ENCODE peak calls at places on chromosome 17, in nine cellular contexts. F is Panc1, L is K562, J is sigmoid colon, K is breast epithelium, P is esophagus muscularis mucosa, U is stomach, G is transverse colon, Q is HCT116. T is an unnamed sample.

GRCh38 chr17:68131456-68131855 is 95.9 kb downstream of the KPNA2 start:
- DNase-seq in F (no peak), L (no peak), J (no peak), K (no peak), P (no peak), U (no peak), G (no peak), Q (no peak), T (no peak)

GRCh38 chr17:77888242-77889134 is 70.0 kb upstream of the TNRC6C start:
- DNase-seq in F (no peak), L (no peak), J (peak), K (no peak), P (no peak), U (no peak), G (no peak), Q (no peak), T (no peak)

GRCh38 chr17:32878211-32878610 is 1.3 kb upstream of the MYO1D start:
- DNase-seq in F (no peak), L (no peak), J (peak), K (peak), P (no peak), U (peak), G (no peak), Q (no peak), T (no peak)

GRCh38 chr17:3972281-3972731 is 8.1 kb upstream of the ATP2A3 start:
- DNase-seq in F (no peak), L (no peak), J (no peak), K (no peak), P (no peak), U (no peak), G (peak), Q (no peak), T (no peak)

GRCh38 chr17:35345926-35346771 is 27.3 kb downstream of the SLFN11 start:
- DNase-seq in F (no peak), L (peak), J (peak), K (peak), P (peak), U (peak), G (peak), Q (no peak), T (no peak)

GRCh38 chr17:81939881-81940385 is 2.8 kb upstream of the PYCR1 start:
- DNase-seq in F (no peak), L (no peak), J (peak), K (no peak), P (no peak), U (peak), G (no peak), Q (no peak), T (no peak)

GRCh38 chr17:1942666-1943431 is 82.3 kb downstream of the RTN4RL1 start:
- DNase-seq in F (no peak), L (no peak), J (no peak), K (no peak), P (no peak), U (no peak), G (no peak), Q (no peak), T (no peak)

GRCh38 chr17:17235212-17236174 is 1.5 kb downstream of the FLCN start:
- DNase-seq in F (no peak), L (no peak), J (no peak), K (no peak), P (no peak), U (no peak), G (no peak), Q (no peak), T (no peak)

GRCh38 chr17:34154916-34155730 is 100.0 kb upstream of the CCL2 start:
- DNase-seq in F (no peak), L (no peak), J (no peak), K (no peak), P (no peak), U (no peak), G (no peak), Q (no peak), T (no peak)

GRCh38 chr17:40915199-40915661 is 22.2 kb downstream of the KRT23 start:
- DNase-seq in F (no peak), L (no peak), J (no peak), K (no peak), P (no peak), U (no peak), G (no peak), Q (peak), T (no peak)

GRCh38 chr17:38600906-38601305 is 4.8 kb downstream of the SRCIN1 start:
- DNase-seq in F (no peak), L (peak), J (no peak), K (no peak), P (no peak), U (no peak), G (no peak), Q (no peak), T (no peak)

GRCh38 chr17:79531696-79532095 is 79.2 kb downstream of the RBFOX3 start:
- DNase-seq in F (no peak), L (no peak), J (no peak), K (no peak), P (no peak), U (no peak), G (no peak), Q (no peak), T (no peak)

GRCh38 chr17:67959510-67959909 is 36.8 kb downstream of the C17orf58 start:
- DNase-seq in F (no peak), L (no peak), J (no peak), K (no peak), P (no peak), U (no peak), G (peak), Q (no peak), T (no peak)

GRCh38 chr17:63486317-63487013 is 9.6 kb downstream of the ACE start:
- DNase-seq in F (no peak), L (no peak), J (no peak), K (no peak), P (no peak), U (no peak), G (no peak), Q (no peak), T (no peak)

GRCh38 chr17:38428643-38429371 is 543 bp downstream of the ARHGAP23 start:
- DNase-seq in F (no peak), L (no peak), J (peak), K (no peak), P (no peak), U (peak), G (peak), Q (no peak), T (no peak)

GRCh38 chr17:7814969-7815368 is 19.0 kb upstream of the KDM6B start:
- DNase-seq in F (no peak), L (no peak), J (no peak), K (no peak), P (no peak), U (no peak), G (no peak), Q (no peak), T (no peak)

GRCh38 chr17:11980813-11981212 is 16.5 kb downstream of the ZNF18 start:
- DNase-seq in F (no peak), L (no peak), J (no peak), K (no peak), P (no peak), U (no peak), G (no peak), Q (no peak), T (no peak)

GRCh38 chr17:79255926-79256325 is 181.3 kb downstream of the ENGASE start:
- DNase-seq in F (no peak), L (no peak), J (no peak), K (no peak), P (no peak), U (no peak), G (no peak), Q (no peak), T (no peak)

GRCh38 chr17:82978765-82979349 is 100.6 kb upstream of the METRNL start:
- DNase-seq in F (no peak), L (no peak), J (no peak), K (peak), P (peak), U (no peak), G (no peak), Q (no peak), T (no peak)

GRCh38 chr17:38421224-38421841 is 6.9 kb upstream of the ARHGAP23 start:
- DNase-seq in F (no peak), L (no peak), J (peak), K (no peak), P (no peak), U (no peak), G (no peak), Q (no peak), T (no peak)

GRCh38 chr17:82145550-82146165 is 47.6 kb upstream of the FASN start:
- DNase-seq in F (no peak), L (no peak), J (no peak), K (no peak), P (no peak), U (no peak), G (no peak), Q (no peak), T (no peak)

GRCh38 chr17:30256756-30257506 is 21.4 kb upstream of the SLC6A4 start:
- DNase-seq in F (no peak), L (no peak), J (no peak), K (no peak), P (no peak), U (no peak), G (no peak), Q (no peak), T (no peak)

GRCh38 chr17:10292057-10292931 is 80.5 kb downstream of the MYH13 start:
- DNase-seq in F (no peak), L (no peak), J (peak), K (peak), P (no peak), U (no peak), G (peak), Q (peak), T (no peak)

GRCh38 chr17:54996441-54996840 is 27.9 kb downstream of the STXBP4 start:
- DNase-seq in F (no peak), L (no peak), J (no peak), K (no peak), P (no peak), U (no peak), G (no peak), Q (no peak), T (no peak)

GRCh38 chr17:8797621-8798175 is 1.5 kb downstream of the MFSD6L start:
- DNase-seq in F (no peak), L (no peak), J (no peak), K (no peak), P (peak), U (no peak), G (no peak), Q (no peak), T (peak)

GRCh38 chr17:17493249-17493985 is 2.8 kb downstream of the RASD1 start:
- DNase-seq in F (no peak), L (no peak), J (peak), K (no peak), P (no peak), U (peak), G (peak), Q (no peak), T (no peak)

GRCh38 chr17:71870546-71870862 is 250.3 kb upstream of the SOX9 start:
- DNase-seq in F (no peak), L (no peak), J (no peak), K (no peak), P (no peak), U (no peak), G (no peak), Q (no peak), T (no peak)

GRCh38 chr17:44733753-44734152 is 25.0 kb upstream of the ADAM11 start:
- DNase-seq in F (no peak), L (no peak), J (no peak), K (no peak), P (no peak), U (no peak), G (no peak), Q (no peak), T (no peak)

GRCh38 chr17:82299452-82299851 is 18.0 kb downstream of the CD7 start:
- DNase-seq in F (no peak), L (no peak), J (no peak), K (no peak), P (no peak), U (no peak), G (no peak), Q (no peak), T (no peak)

GRCh38 chr17:82938486-82939212 is 98.8 kb upstream of the ZNF750 start:
- DNase-seq in F (no peak), L (no peak), J (peak), K (no peak), P (no peak), U (no peak), G (no peak), Q (no peak), T (no peak)

GRCh38 chr17:31877911-31878702 is 19.1 kb upstream of the COPRS start:
- DNase-seq in F (no peak), L (no peak), J (no peak), K (no peak), P (no peak), U (no peak), G (no peak), Q (no peak), T (no peak)

GRCh38 chr17:33299115-33299514 is 6.0 kb upstream of the ASIC2 start:
- DNase-seq in F (no peak), L (no peak), J (no peak), K (no peak), P (no peak), U (no peak), G (no peak), Q (no peak), T (no peak)

GRCh38 chr17:17682293-17682736 is 1.1 kb downstream of the RAI1 start:
- DNase-seq in F (no peak), L (peak), J (peak), K (no peak), P (no peak), U (peak), G (peak), Q (no peak), T (no peak)

GRCh38 chr17:69857412-69857835 is 217.6 kb upstream of the KCNJ16 start:
- DNase-seq in F (peak), L (peak), J (no peak), K (no peak), P (no peak), U (no peak), G (no peak), Q (peak), T (no peak)

GRCh38 chr17:59038734-59039133 is 67.9 kb downstream of the TRIM37 start:
- DNase-seq in F (no peak), L (no peak), J (no peak), K (no peak), P (no peak), U (no peak), G (no peak), Q (no peak), T (no peak)

GRCh38 chr17:42062673-42063072 is 12.3 kb upstream of the C17orf113 start:
- DNase-seq in F (no peak), L (no peak), J (no peak), K (no peak), P (no peak), U (no peak), G (no peak), Q (no peak), T (no peak)

GRCh38 chr17:42065201-42065600 is 14.8 kb upstream of the C17orf113 start:
- DNase-seq in F (no peak), L (no peak), J (no peak), K (no peak), P (no peak), U (no peak), G (no peak), Q (no peak), T (no peak)

GRCh38 chr17:42068979-42069378 is 18.6 kb upstream of the C17orf113 start:
- DNase-seq in F (no peak), L (no peak), J (no peak), K (no peak), P (no peak), U (no peak), G (no peak), Q (no peak), T (no peak)

GRCh38 chr17:42071810-42072209 is 21.4 kb upstream of the C17orf113 start:
- DNase-seq in F (no peak), L (no peak), J (no peak), K (no peak), P (no peak), U (no peak), G (no peak), Q (no peak), T (no peak)

GRCh38 chr17:42067371-42068180 is 17.2 kb upstream of the C17orf113 start:
- DNase-seq in F (peak), L (peak), J (peak), K (peak), P (peak), U (peak), G (peak), Q (no peak), T (no peak)
- TF ChIP-seq POLR2AphosphoS5 in F (no peak), L (no peak), J (no peak), K (no peak), P (no peak), U (no peak), G (no peak), Q (no peak), T (no peak)

GRCh38 chr17:50495918-50496317 is 12.3 kb upstream of the MYCBPAP start:
- DNase-seq in F (no peak), L (no peak), J (no peak), K (no peak), P (no peak), U (no peak), G (no peak), Q (no peak), T (no peak)

GRCh38 chr17:50498021-50498874 is 10.0 kb upstream of the MYCBPAP start:
- DNase-seq in F (no peak), L (no peak), J (no peak), K (no peak), P (no peak), U (peak), G (peak), Q (no peak), T (no peak)

GRCh38 chr17:50495217-50495823 is 12.9 kb upstream of the MYCBPAP start:
- DNase-seq in F (no peak), L (no peak), J (no peak), K (no peak), P (no peak), U (no peak), G (no peak), Q (no peak), T (no peak)

GRCh38 chr17:50491510-50491909 is 12.8 kb downstream of the RSAD1 start:
- DNase-seq in F (no peak), L (no peak), J (no peak), K (no peak), P (no peak), U (no peak), G (no peak), Q (no peak), T (no peak)

GRCh38 chr17:50493744-50494143 is 14.5 kb upstream of the MYCBPAP start:
- DNase-seq in F (no peak), L (no peak), J (no peak), K (no peak), P (no peak), U (no peak), G (no peak), Q (no peak), T (no peak)
- H3K4me3 ChIP-seq in F (no peak), L (no peak), J (no peak), K (no peak), P (no peak), U (no peak), G (no peak), Q (no peak), T (no peak)

DNA sequence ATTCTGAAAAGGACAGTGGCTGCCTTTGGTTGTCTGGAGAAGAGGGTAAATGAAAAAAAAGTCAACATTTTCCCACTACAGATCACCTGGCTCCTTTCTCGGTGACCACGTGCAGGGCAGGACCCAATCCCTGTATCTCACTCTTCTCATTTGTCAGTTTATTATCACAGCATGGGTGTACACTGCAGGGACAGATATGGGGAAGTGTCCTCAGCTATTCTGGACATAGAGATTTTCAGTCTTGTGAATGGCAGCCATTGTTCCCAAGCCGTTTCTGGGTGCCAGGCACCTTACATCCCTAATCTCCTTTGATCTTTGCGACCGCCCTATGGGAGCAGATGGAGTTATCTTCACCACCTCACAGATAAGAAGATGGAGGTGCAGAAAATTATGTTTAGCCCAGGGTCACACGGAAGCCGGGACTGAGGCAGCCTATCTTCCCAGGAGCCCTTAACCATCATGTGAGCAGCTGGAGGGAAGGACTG is 7.2 kb downstream of the ADORA2B start:
- DNase-seq in F (no peak), L (no peak), J (peak), K (no peak), P (no peak), U (no peak), G (no peak), Q (no peak), T (no peak)
- H3K27ac ChIP-seq in F (peak), L (no peak), J (no peak), K (no peak), P (no peak), U (no peak), G (no peak), Q (peak), T (no peak)

DNA sequence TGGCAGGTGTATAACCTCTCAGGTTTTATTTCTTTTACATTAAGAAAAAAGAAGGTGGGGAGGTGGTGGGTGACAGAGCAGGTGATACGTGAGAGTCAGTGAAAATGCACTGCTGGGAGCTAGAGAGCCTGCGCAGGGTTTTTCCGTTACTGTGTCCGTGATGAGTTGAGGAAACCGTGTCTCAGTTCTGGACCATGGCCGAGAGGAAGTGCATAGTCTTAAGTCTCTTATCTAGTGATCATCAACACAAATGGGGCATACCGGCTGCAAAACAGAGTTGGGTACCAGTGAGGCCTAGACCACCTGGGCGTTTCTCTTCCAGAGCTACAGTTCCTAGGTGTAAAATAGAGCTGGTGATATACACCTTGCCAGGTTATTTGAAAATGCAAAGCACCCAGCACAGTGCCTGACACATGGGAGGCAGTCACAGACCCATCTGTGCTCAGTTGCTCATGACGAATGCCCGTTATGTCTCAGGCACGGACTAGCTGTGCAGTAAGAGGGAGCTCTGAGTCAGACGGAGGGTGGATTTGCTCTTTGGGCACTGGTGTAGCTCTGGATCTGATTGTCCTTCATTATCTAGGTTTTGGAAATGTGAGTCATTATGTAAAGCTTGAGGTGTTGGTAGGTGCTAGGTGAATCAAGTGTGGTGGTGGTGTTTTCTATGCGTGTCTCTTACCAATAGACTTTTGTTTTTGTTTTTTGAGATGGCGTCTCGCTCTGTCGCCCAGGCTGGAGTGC is 60.9 kb downstream of the RPTOR start:
- DNase-seq in F (peak), L (peak), J (no peak), K (no peak), P (no peak), U (no peak), G (no peak), Q (no peak), T (no peak)
- TF ChIP-seq POLR2AphosphoS5 in F (no peak), L (no peak), J (no peak), K (no peak), P (no peak), U (no peak), G (no peak), Q (no peak), T (no peak)

GRCh38 chr17:19377602-19378415 is 489 bp upstream of the MAPK7 start:
- DNase-seq in F (peak), L (peak), J (peak), K (peak), P (peak), U (peak), G (peak), Q (peak), T (peak)
- H3K4me3 ChIP-seq in F (peak), L (peak), J (peak), K (peak), P (peak), U (peak), G (peak), Q (peak), T (peak)

T was measured in vagina.